ENCODE peak calls at places on chromosome 3, in eight cellular contexts. R is hepatocyte, K is cardiac muscle cell, B is astrocyte of the spinal cord, S is WERI-Rb-1, N is NT2/D1, W is right cardiac atrium, H is stomach. T is an unnamed sample.

GRCh38 chr3:56309465-56309864 is 158.8 kb downstream of the ERC2 start:
- DNase-seq in B (no peak), R (no peak), K (no peak), S (no peak), W (no peak), N (no peak), H (no peak), T (no peak)

GRCh38 chr3:107660316-107660976 is 137.7 kb downstream of the BBX start:
- DNase-seq in K (peak), H (no peak), W (no peak), S (no peak), N (no peak), R (peak), B (peak), T (no peak)

GRCh38 chr3:107816082-107816481 is 274.7 kb downstream of the CD47 start:
- DNase-seq in S (no peak), H (no peak), R (no peak), N (no peak), W (no peak), K (no peak), B (no peak), T (no peak)

GRCh38 chr3:190063490-190063889 is 57.2 kb downstream of the P3H2 start:
- DNase-seq in S (no peak), R (no peak), W (no peak), B (no peak), N (no peak), K (no peak), H (no peak), T (no peak)

GRCh38 chr3:190862209-190863118 is at the start of gene GMNC:
- DNase-seq in W (peak), S (peak), B (peak), K (peak), H (peak), R (peak), N (peak), T (peak)

GRCh38 chr3:119598410-119599098 is 869 bp downstream of the PLA1A start:
- DNase-seq in K (no peak), B (no peak), S (no peak), W (no peak), N (no peak), R (no peak), H (no peak), T (no peak)

GRCh38 chr3:14926592-14926991 is 20.8 kb upstream of the NR2C2 start:
- DNase-seq in N (no peak), W (no peak), R (no peak), B (no peak), K (no peak), H (no peak), S (no peak), T (no peak)

GRCh38 chr3:146247906-146248305 is 3.0 kb downstream of the PLSCR4 start:
- DNase-seq in R (no peak), W (no peak), S (no peak), K (no peak), N (no peak), H (no peak), B (no peak), T (no peak)

GRCh38 chr3:29373016-29373690 is 92.3 kb downstream of the RBMS3 start:
- DNase-seq in K (peak), W (no peak), H (no peak), B (peak), S (no peak), N (no peak), R (no peak), T (no peak)

GRCh38 chr3:9750556-9751411 is 1.0 kb downstream of the OGG1 start:
- DNase-seq in R (peak), S (no peak), B (peak), N (no peak), W (peak), H (no peak), K (no peak), T (no peak)

GRCh38 chr3:105473521-105474223 is 107.0 kb downstream of the ALCAM start:
- DNase-seq in H (no peak), N (no peak), R (peak), B (peak), S (no peak), K (peak), W (no peak), T (no peak)

GRCh38 chr3:170331143-170331542 is 26.4 kb upstream of the SKIL start:
- DNase-seq in N (no peak), H (peak), S (no peak), B (no peak), R (peak), K (no peak), W (no peak), T (no peak)

GRCh38 chr3:153448146-153448870 is 286.3 kb downstream of the RAP2B start:
- DNase-seq in W (peak), N (no peak), H (no peak), K (peak), R (no peak), B (no peak), S (no peak), T (no peak)

GRCh38 chr3:37945803-37946530 is 44.6 kb upstream of the VILL start:
- DNase-seq in K (peak), R (peak), N (no peak), B (no peak), H (no peak), S (no peak), W (peak), T (no peak)

GRCh38 chr3:48130321-48130881 is 57.8 kb downstream of the CDC25A start:
- DNase-seq in H (peak), S (no peak), K (peak), R (peak), B (peak), W (peak), N (no peak), T (peak)

GRCh38 chr3:191593486-191593885 is 132.5 kb downstream of the PYDC2 start:
- DNase-seq in W (no peak), K (no peak), B (no peak), N (no peak), S (no peak), H (no peak), R (no peak), T (no peak)

GRCh38 chr3:82293867-82294266 is 532.4 kb upstream of the GBE1 start:
- DNase-seq in B (no peak), H (no peak), W (no peak), R (no peak), S (no peak), N (no peak), K (no peak), T (no peak)

GRCh38 chr3:158560979-158561378 is 10.0 kb upstream of the MLF1 start:
- DNase-seq in W (no peak), H (no peak), S (no peak), N (no peak), K (no peak), B (no peak), R (no peak), T (no peak)

GRCh38 chr3:172040976-172041963 is 1.9 kb downstream of the FNDC3B start:
- DNase-seq in N (no peak), B (peak), R (peak), K (peak), W (no peak), S (no peak), H (peak), T (no peak)

GRCh38 chr3:172224560-172225214 is 185.3 kb downstream of the FNDC3B start:
- DNase-seq in R (no peak), W (no peak), B (no peak), H (no peak), K (no peak), N (no peak), S (no peak), T (no peak)

GRCh38 chr3:24673596-24673995 is 178.9 kb upstream of the THRB start:
- DNase-seq in N (no peak), R (no peak), W (no peak), B (no peak), K (no peak), S (no peak), H (no peak), T (no peak)

GRCh38 chr3:184320099-184320445 is 5.7 kb downstream of the EIF4G1 start:
- DNase-seq in H (peak), R (peak), B (peak), K (peak), W (peak), S (no peak), N (no peak), T (peak)

GRCh38 chr3:183050706-183051105 is 48.6 kb downstream of the MCCC1 start:
- DNase-seq in H (no peak), R (no peak), S (no peak), W (no peak), K (peak), N (no peak), B (no peak), T (no peak)

GRCh38 chr3:43005253-43005652 is 26.1 kb downstream of the GASK1A start:
- DNase-seq in R (no peak), K (no peak), H (no peak), B (no peak), W (no peak), S (no peak), N (no peak), T (no peak)

GRCh38 chr3:11989383-11990050 is 14.7 kb upstream of the SYN2 start:
- DNase-seq in B (no peak), W (no peak), S (no peak), H (no peak), N (no peak), K (no peak), R (no peak), T (no peak)

GRCh38 chr3:6779140-6779539 is 81.8 kb upstream of the GRM7 start:
- DNase-seq in N (no peak), W (no peak), H (no peak), B (no peak), S (no peak), K (no peak), R (no peak), T (no peak)

GRCh38 chr3:113210608-113211369 is 568 bp upstream of the BOC start:
- DNase-seq in S (no peak), W (peak), N (no peak), B (peak), K (peak), H (no peak), R (peak), T (no peak)

GRCh38 chr3:109548192-109548938 is 211.0 kb upstream of the DPPA4 start:
- DNase-seq in B (peak), H (no peak), N (no peak), R (no peak), W (no peak), S (no peak), K (no peak), T (no peak)

GRCh38 chr3:194956697-194957396 is 271.2 kb downstream of the FAM43A start:
- DNase-seq in N (no peak), R (no peak), W (no peak), H (no peak), B (no peak), S (no peak), K (no peak), T (no peak)

GRCh38 chr3:66303556-66303955 is 82.8 kb downstream of the SLC25A26 start:
- DNase-seq in K (no peak), H (no peak), W (no peak), S (no peak), B (no peak), N (no peak), R (no peak), T (no peak)

GRCh38 chr3:175294793-175295192 is 435.7 kb downstream of the NAALADL2 start:
- DNase-seq in W (no peak), S (no peak), R (no peak), N (no peak), B (no peak), H (no peak), K (no peak), T (no peak)

GRCh38 chr3:48267782-48268181 is 26.9 kb downstream of the ZNF589 start:
- DNase-seq in S (no peak), K (no peak), H (no peak), R (peak), N (no peak), W (no peak), B (no peak), T (no peak)

GRCh38 chr3:18987862-18988447 is 160.4 kb upstream of the KCNH8 start:
- DNase-seq in S (no peak), H (peak), W (peak), B (no peak), N (no peak), K (no peak), R (no peak), T (no peak)

GRCh38 chr3:159770998-159771397 is 217.6 kb upstream of the IL12A start:
- DNase-seq in H (no peak), R (no peak), K (no peak), S (no peak), W (no peak), B (no peak), N (no peak), T (no peak)

GRCh38 chr3:121758727-121759450 is 9.3 kb upstream of the GOLGB1 start:
- DNase-seq in K (peak), H (no peak), B (no peak), N (no peak), W (no peak), R (no peak), S (no peak), T (no peak)

GRCh38 chr3:121752772-121753171 is 3.2 kb upstream of the GOLGB1 start:
- DNase-seq in K (no peak), H (no peak), S (no peak), N (no peak), R (no peak), W (no peak), B (no peak), T (no peak)

GRCh38 chr3:121757812-121758545 is 8.4 kb upstream of the GOLGB1 start:
- DNase-seq in K (peak), W (peak), N (no peak), R (no peak), S (no peak), B (no peak), H (no peak), T (no peak)

GRCh38 chr3:121759541-121760202 is 10.1 kb upstream of the GOLGB1 start:
- DNase-seq in K (no peak), S (peak), W (no peak), R (no peak), H (no peak), N (no peak), B (no peak), T (no peak)

DNA sequence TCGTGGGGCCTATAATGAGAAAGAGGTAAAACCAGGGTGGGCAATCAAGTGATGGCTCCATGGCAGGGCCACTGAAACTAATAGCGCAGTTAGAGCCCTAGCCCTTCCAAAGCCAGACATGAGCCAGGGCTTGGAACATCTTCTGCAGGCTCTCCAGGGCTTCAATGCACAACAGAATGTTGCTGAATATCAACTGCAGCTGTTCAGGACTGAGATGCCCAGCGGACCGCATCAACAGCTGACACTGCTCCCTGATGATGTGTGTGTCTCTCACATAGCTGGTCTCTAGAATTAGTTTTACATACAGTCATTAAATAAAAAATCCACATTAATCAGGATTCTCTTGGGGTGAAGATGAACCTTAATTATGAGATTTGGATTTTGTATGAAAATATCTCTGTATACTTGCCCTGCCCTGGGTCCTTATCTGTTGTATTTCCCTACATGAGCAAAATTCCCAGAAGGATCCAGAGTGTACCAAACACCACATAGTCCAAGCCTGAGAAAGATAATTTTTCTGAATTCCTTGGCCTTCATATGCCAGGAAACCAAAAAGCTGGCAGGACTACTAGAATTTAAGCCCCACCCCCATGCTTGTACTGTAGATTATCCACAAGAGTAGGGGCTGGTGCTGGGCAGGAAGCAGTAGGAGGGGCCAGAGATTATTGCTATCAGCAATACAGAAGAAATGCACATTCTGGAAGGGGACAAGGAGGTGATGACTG is 7.7 kb upstream of the GOLGB1 start:
- DNase-seq in B (no peak), H (no peak), W (peak), R (no peak), N (no peak), S (peak), K (peak), T (no peak)
- H3K4me3 ChIP-seq in B (no peak), H (no peak), W (no peak), R (no peak), N (no peak), S (no peak), K (no peak), T (no peak)

GRCh38 chr3:197501879-197502620 is 53.7 kb downstream of the BDH1 start:
- DNase-seq in N (peak), S (peak), K (peak), H (peak), W (peak), R (no peak), B (peak), T (no peak)
- H3K4me3 ChIP-seq in N (no peak), S (no peak), K (no peak), H (no peak), W (no peak), R (no peak), B (no peak), T (no peak)

DNA sequence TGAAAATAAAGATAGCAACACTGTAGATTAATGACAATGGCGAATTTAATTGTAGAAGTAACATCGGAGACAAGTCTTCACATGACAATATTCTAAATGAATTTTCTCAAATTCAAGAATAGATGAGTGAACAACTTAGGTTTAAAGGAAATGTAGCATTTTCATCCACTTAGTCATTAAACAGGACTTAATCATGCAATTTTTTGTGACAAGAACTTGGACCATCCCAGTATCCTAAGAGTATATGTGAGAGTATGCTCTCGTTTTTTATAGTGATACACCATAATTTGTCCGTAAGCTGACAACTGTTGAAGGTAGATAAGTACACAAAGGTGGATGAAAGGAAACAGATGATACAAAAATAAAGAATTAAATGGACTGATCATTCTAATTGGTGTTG is 81.5 kb downstream of the DLG1 start:
- DNase-seq in B (no peak), W (no peak), K (no peak), S (no peak), H (no peak), N (no peak), R (no peak), T (no peak)
- H3K4me3 ChIP-seq in B (no peak), W (no peak), K (no peak), S (no peak), H (no peak), N (no peak), R (no peak), T (no peak)

GRCh38 chr3:101223016-101223415 is 97.4 kb downstream of the IMPG2 start:
- DNase-seq in W (peak), R (no peak), B (no peak), S (no peak), K (no peak), H (no peak), N (no peak), T (no peak)
- H3K4me3 ChIP-seq in W (no peak), R (no peak), B (no peak), S (no peak), K (no peak), H (no peak), N (no peak), T (no peak)

DNA sequence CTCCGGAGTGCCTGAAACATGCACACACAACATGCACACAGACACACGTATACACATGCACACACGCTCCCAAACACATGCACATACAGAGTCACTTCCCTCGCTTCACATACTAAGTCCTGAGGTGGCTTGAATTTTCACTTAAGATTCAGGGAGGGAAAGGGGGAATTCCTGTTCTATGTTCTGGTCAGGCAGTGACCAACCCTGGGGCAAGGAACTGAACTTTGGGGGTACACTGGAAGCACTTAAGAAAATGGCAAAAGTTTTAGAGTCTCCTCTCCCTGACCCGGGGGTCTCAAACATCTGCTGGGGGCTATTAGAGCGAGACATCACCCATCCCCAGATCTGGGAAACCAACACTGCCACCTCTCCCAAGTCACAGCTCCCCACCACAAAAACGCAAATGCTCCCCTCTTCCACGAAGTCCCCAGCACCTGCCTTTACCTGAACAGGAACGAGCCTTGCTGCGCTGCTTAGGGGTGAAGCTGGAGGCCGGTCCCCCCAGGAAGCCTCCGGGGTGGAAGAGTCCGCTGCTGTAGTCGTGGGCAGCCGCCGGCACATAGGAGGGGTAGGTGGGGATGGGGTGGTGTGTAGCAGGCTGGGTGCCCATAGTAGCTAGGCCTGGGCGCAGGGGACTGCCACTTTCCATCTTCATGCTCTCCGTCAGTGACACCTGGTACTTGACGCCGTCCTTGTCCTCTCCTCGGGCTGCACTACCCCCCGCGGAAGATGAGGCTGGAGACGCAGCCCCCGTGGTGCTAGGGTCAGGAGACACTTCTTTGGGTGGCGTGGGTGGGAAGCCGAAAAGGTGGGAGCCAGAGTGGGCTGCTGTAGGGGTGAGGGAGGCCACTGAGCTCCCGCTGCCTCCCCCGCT is 7.5 kb downstream of the GATA2 start:
- DNase-seq in K (no peak), S (no peak), B (no peak), W (peak), H (no peak), N (no peak), R (no peak), T (no peak)
- H3K4me3 ChIP-seq in K (peak), S (no peak), B (no peak), W (peak), H (peak), N (no peak), R (no peak), T (no peak)

GRCh38 chr3:134463676-134464611 is 21.8 kb downstream of the ANAPC13 start:
- DNase-seq in N (peak), K (peak), B (peak), W (peak), S (no peak), R (peak), H (no peak), T (peak)
- H3K4me3 ChIP-seq in N (no peak), K (no peak), B (no peak), W (no peak), S (no peak), R (no peak), H (no peak), T (no peak)

DNA sequence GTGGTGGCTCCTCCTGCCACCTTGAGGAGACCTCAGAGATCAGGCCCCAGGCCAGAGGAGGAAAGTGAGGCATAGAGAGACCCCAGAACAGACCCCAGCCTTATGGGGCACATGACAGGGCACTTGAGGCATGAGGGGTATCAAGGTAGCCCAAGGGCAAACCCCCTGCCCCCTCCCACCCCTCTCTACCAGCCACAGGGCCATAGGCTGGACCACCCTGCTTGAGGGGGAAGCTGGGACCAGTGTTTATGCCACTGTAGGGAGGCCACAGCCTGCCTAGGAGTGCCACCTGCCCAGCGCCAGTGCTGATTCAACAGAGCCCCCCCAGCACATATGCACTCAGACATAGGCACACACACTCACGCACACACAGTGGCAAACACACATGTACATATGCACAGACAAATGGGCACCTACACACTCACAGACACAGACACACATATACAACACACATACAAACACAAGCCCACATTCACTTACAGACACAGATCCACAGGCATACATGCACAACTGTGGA is 10.3 kb downstream of the MYL3 start:
- DNase-seq in B (no peak), S (no peak), R (no peak), N (no peak), K (no peak), W (no peak), H (no peak), T (no peak)
- H3K4me3 ChIP-seq in B (no peak), S (no peak), R (no peak), N (no peak), K (no peak), W (no peak), H (no peak), T (no peak)

GRCh38 chr3:71416868-71417267 is 166.7 kb downstream of the FOXP1 start:
- DNase-seq in N (peak), S (no peak), R (no peak), K (no peak), B (no peak), W (no peak), H (no peak), T (no peak)
- H3K4me3 ChIP-seq in N (no peak), S (no peak), R (no peak), K (no peak), B (no peak), W (no peak), H (no peak), T (no peak)